ENCODE peak calls at places on chromosomes 3 and 15, in five cellular contexts. Y is OCI-LY7, K is neural progenitor cell, U is fibroblast of lung, T is heart left ventricle. F is an unnamed sample. For H3K4me1 and H3K9me3, the result is how much of the 10 kb centered on the place peaks cover.

GRCh38 chr15:74725241-74725774 is at the start of gene CYP1A1:
- DNase-seq in Y (no peak), K (peak), T (peak), U (peak), F (no peak)

GRCh38 chr3:94787734-94788133 is 724.9 kb downstream of the NSUN3 start:
- DNase-seq in Y (no peak), K (no peak), T (no peak), U (no peak), F (no peak)

GRCh38 chr3:110881069-110881468 is 190.5 kb upstream of the NECTIN3 start:
- DNase-seq in U (peak), T (peak), Y (peak), K (peak), F (peak)

GRCh38 chr3:127688416-127689265 is 15.9 kb downstream of the ABTB1 start:
- DNase-seq in U (peak), T (peak), K (peak), Y (no peak), F (no peak)

GRCh38 chr15:90104551-90104950 is 2.3 kb upstream of the IDH2 start:
- DNase-seq in T (no peak), Y (no peak), U (no peak), K (no peak), F (no peak)

GRCh38 chr3:67551366-67552016 is 102.9 kb downstream of the SUCLG2 start:
- DNase-seq in T (no peak), U (no peak), Y (no peak), K (no peak), F (no peak)

GRCh38 chr15:65466901-65467300 is 44.2 kb upstream of the IGDCC4 start:
- DNase-seq in Y (no peak), K (no peak), T (no peak), U (peak), F (no peak)

GRCh38 chr3:74426571-74426970 is 187.9 kb downstream of the CNTN3 start:
- DNase-seq in T (no peak), K (no peak), Y (no peak), U (no peak), F (no peak)

GRCh38 chr3:172379372-172379771 is 68.9 kb downstream of the GHSR start:
- DNase-seq in K (no peak), U (no peak), Y (no peak), T (no peak), F (no peak)

GRCh38 chr15:88681610-88682221 is 42.9 kb downstream of the ISG20 start:
- DNase-seq in K (no peak), Y (no peak), U (no peak), T (no peak), F (no peak)

GRCh38 chr3:183291511-183292031 is 38.5 kb downstream of the B3GNT5 start:
- DNase-seq in T (no peak), Y (no peak), K (no peak), U (peak), F (no peak)

GRCh38 chr15:95557226-95558046 is 773.1 kb upstream of the NR2F2 start:
- DNase-seq in Y (no peak), T (no peak), K (no peak), U (peak), F (no peak)

GRCh38 chr3:61646851-61647525 is 85.6 kb downstream of the PTPRG start:
- DNase-seq in U (no peak), T (no peak), K (no peak), Y (no peak), F (no peak)

GRCh38 chr3:61646360-61646759 is 85.0 kb downstream of the PTPRG start:
- DNase-seq in U (no peak), K (no peak), T (no peak), Y (no peak), F (no peak)

GRCh38 chr3:61650276-61650675 is 88.9 kb downstream of the PTPRG start:
- DNase-seq in Y (no peak), U (peak), K (no peak), T (peak), F (no peak)

GRCh38 chr3:61649381-61650170 is 88.2 kb downstream of the PTPRG start:
- DNase-seq in Y (no peak), T (no peak), K (no peak), U (no peak), F (no peak)

DNA sequence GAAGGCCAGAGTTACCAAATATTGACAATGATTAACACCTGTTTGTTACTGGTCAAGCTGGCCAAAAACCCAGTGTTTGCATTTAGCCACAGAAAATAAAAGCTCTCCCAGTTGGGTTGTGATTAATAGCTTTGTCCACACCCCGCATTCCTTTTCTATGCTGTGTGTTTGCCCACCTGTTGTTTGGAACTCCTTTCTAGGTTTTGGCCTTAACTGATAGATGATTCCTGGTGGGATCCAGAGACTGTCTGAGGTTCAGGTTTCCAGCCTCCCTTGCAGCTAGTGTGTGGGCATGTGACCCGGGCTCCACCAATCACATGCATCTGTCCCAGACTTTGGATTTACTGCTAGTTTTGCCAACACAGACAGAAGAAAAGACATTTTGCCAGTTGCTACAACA is 83.8 kb downstream of the PTPRG start:
- DNase-seq in K (no peak), U (peak), Y (no peak), T (no peak), F (no peak)
- H3K4me1 ChIP-seq in K (under half), U (under half), Y (under half), T (under half), F (under half)

DNA sequence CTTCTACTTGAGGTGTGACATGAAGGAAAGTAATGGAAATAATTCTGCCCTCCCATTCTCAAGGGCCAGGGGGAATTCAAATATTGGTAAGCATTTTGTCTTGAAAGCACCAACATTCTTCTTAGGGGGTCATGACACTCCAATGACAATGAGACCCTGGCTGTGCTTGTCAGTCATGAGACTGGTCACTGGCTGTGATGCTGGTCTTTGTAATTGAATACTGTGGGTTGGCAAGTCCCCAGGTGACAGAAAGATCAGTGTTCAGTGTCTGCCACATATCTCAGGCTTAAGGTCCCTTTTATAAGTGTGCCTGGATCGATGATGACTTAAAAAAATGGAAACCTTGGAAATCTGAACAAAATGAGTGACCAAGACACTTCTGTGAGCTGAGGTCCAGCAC is 151.4 kb downstream of the SNRPN start:
- DNase-seq in U (no peak), Y (no peak), K (no peak), T (no peak), F (no peak)
- H3K9me3 ChIP-seq in U (under half), Y (under half), K (under half), T (half or more), F (under half)

GRCh38 chr3:106399208-106399607 is 530.4 kb upstream of the CBLB start:
- DNase-seq in Y (no peak), K (peak), T (no peak), U (peak), F (no peak)
- H3K4me3 ChIP-seq in Y (no peak), K (no peak), T (no peak), U (no peak), F (no peak)

GRCh38 chr3:41751597-41751996 is 210.3 kb downstream of the ULK4 start:
- DNase-seq in U (no peak), T (no peak), K (no peak), Y (no peak), F (no peak)
- H3K4me1 ChIP-seq in U (under half), T (under half), K (under half), Y (under half), F (under half)

GRCh38 chr15:33047077-33047476 is 147.4 kb downstream of the FMN1 start:
- DNase-seq in T (no peak), Y (no peak), U (no peak), K (no peak), F (no peak)
- H3K9me3 ChIP-seq in T (under half), Y (under half), U (under half), K (under half), F (under half)

DNA sequence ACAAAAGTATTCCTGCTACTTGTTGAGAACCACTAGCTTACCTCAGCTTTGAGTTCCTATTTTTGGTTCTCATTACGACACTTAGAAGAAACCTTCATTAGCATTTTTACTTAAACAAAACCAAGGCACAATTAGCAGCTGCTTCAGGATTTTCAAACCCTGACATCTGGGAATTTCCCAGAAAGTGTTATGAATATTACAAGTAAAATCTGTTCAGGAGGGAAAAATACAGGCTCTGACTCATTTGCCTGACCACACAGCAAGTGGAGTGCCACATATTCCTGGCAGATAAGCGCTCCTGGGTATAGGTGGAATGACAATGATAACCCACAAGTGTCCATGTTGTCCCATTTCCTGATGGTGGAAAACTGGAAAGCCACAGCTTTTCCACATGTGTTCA is 10.3 kb upstream of the RFTN1 start:
- DNase-seq in K (no peak), U (peak), Y (no peak), T (no peak), F (no peak)
- H3K4me3 ChIP-seq in K (no peak), U (no peak), Y (no peak), T (no peak), F (no peak)

GRCh38 chr3:160401301-160402095 is 2.0 kb downstream of the SMC4 start:
- DNase-seq in U (peak), K (peak), T (no peak), Y (peak), F (peak)
- H3K4me1 ChIP-seq in U (under half), K (under half), T (under half), Y (under half), F (under half)

GRCh38 chr3:11627612-11628011 is 16.1 kb downstream of the VGLL4 start:
- DNase-seq in K (no peak), U (no peak), Y (no peak), T (no peak), F (no peak)
- H3K9me3 ChIP-seq in K (under half), U (under half), Y (under half), T (under half), F (under half)

F was measured in BE2C.